ENCODE peak calls at places on chromosome 15, in four cellular contexts. I is SK-N-SH, D is HepG2, X is K562. V is an unnamed sample.

GRCh38 chr15:59259137-59259943 is 52.7 kb downstream of the LDHAL6B start:
- DNase-seq in X (no peak), D (no peak), I (no peak), V (no peak)

GRCh38 chr15:89492111-89492641 is 4.2 kb downstream of the RHCG start:
- DNase-seq in I (peak; percentile 73), X (peak; percentile 18), D (no peak), V (no peak)

GRCh38 chr15:67185051-67185450 is 69.4 kb downstream of the AAGAB start:
- DNase-seq in X (no peak), I (no peak), D (no peak), V (no peak)

GRCh38 chr15:90054618-90055097 is 47.6 kb downstream of the IDH2 start:
- DNase-seq in D (peak; percentile 90), I (no peak), X (no peak), V (no peak)

GRCh38 chr15:40825661-40826088 is 2.8 kb downstream of the PPP1R14D start:
- DNase-seq in I (no peak), D (peak; percentile 44), X (no peak), V (no peak)

GRCh38 chr15:75749820-75750219 is 37.2 kb upstream of the CSPG4 start:
- DNase-seq in I (no peak), X (no peak), D (no peak), V (no peak)

GRCh38 chr15:69328739-69329138 is 30.0 kb downstream of the PAQR5 start:
- DNase-seq in I (no peak), D (no peak), X (no peak), V (no peak)

GRCh38 chr15:100601158-100601557 is 826 bp downstream of the LINS1 start:
- DNase-seq in X (peak; percentile 21), I (no peak), D (no peak), V (no peak)

GRCh38 chr15:87660494-87661129 is 595.9 kb downstream of the NTRK3 start:
- DNase-seq in X (no peak), I (no peak), D (no peak), V (no peak)

GRCh38 chr15:83030021-83030420 is 18.6 kb upstream of the C15orf40 start:
- DNase-seq in I (no peak), X (no peak), D (no peak), V (peak; percentile 19)

GRCh38 chr15:69038508-69038907 is 24.0 kb downstream of the NOX5 start:
- DNase-seq in D (no peak), X (no peak), I (no peak), V (no peak)

GRCh38 chr15:45262906-45263456 is 10.9 kb downstream of the SLC28A2 start:
- DNase-seq in D (peak; percentile 12), I (no peak), X (no peak), V (no peak)

GRCh38 chr15:71114066-71114680 is 1.1 kb upstream of the THSD4 start:
- DNase-seq in D (no peak), I (no peak), X (no peak), V (no peak)

GRCh38 chr15:58572521-58572920 is 140.7 kb downstream of the LIPC start:
- DNase-seq in X (no peak), D (no peak), I (no peak), V (no peak)

GRCh38 chr15:91853968-91854943 is 748 bp downstream of the SLCO3A1 start:
- DNase-seq in I (peak; percentile 88), X (no peak), D (no peak), V (no peak)

GRCh38 chr15:90954712-90955671 is at the start of gene RCCD1:
- DNase-seq in D (peak; percentile 94), I (peak; percentile 98), X (peak; percentile 97), V (peak; percentile 92)

GRCh38 chr15:64738231-64739095 is 36.9 kb downstream of the RBPMS2 start:
- DNase-seq in I (no peak), D (no peak), X (no peak), V (no peak)

GRCh38 chr15:52010633-52011595 is 8.1 kb upstream of the MAPK6 start:
- DNase-seq in I (no peak), X (no peak), D (peak; percentile 39), V (peak; percentile 48)

GRCh38 chr15:64921711-64922110 is 10.0 kb downstream of the ANKDD1A start:
- DNase-seq in X (no peak), I (no peak), D (no peak), V (no peak)

GRCh38 chr15:23629234-23629805 is 18.3 kb downstream of the MAGEL2 start:
- DNase-seq in X (peak; percentile 14), I (peak; percentile 38), D (no peak), V (no peak)

GRCh38 chr15:91469627-91470567 is 369.8 kb downstream of the SV2B start:
- DNase-seq in I (peak; percentile 14), X (peak; percentile 44), D (no peak), V (no peak)

GRCh38 chr15:63178034-63178433 is 11.4 kb upstream of the RAB8B start:
- DNase-seq in X (peak; percentile 33), D (peak; percentile 20), I (peak; percentile 32), V (no peak)

GRCh38 chr15:26157081-26157480 is 294.0 kb upstream of the ATP10A start:
- DNase-seq in D (no peak), X (no peak), I (peak; percentile 70), V (no peak)

GRCh38 chr15:101533371-101534140 is 44.0 kb upstream of the PCSK6 start:
- DNase-seq in D (no peak), X (no peak), I (no peak), V (no peak)

GRCh38 chr15:89665449-89666146 is 10.3 kb upstream of the KIF7 start:
- DNase-seq in X (peak; percentile 32), D (no peak), I (peak; percentile 91), V (no peak)

GRCh38 chr15:65323071-65323511 is 18.6 kb downstream of the RNU5B-1 start:
- DNase-seq in D (no peak), X (no peak), I (peak; percentile 94), V (no peak)

GRCh38 chr15:31405200-31405929 is 78.7 kb downstream of the KLF13 start:
- DNase-seq in X (no peak), I (no peak), D (peak; percentile 72), V (no peak)
- H3K9me3 ChIP-seq in X (no peaks in the 10 kb centered on the region), I (no peaks in the 10 kb centered on the region), D (peaks cover 11% of the 10 kb centered on the region), V (no peaks in the 10 kb centered on the region)

GRCh38 chr15:79004336-79004735 is 59.5 kb upstream of the CTSH start:
- DNase-seq in D (peak; percentile 62), I (no peak), X (peak; percentile 27), V (peak; percentile 48)
- TF ChIP-seq ELF1 in D (peak; percentile 62), I (peak; percentile 89), X (no peak), V (no peak)

GRCh38 chr15:74421302-74422245 is 12.2 kb downstream of the SEMA7A start:
- DNase-seq in I (no peak), D (peak; percentile 79), X (no peak), V (no peak)
- H3K27ac ChIP-seq in I (no peak overlapping the region), D (peak overlapping the region; percentile 74), X (no peak overlapping the region), V (peak overlapping the region; percentile 90)

DNA sequence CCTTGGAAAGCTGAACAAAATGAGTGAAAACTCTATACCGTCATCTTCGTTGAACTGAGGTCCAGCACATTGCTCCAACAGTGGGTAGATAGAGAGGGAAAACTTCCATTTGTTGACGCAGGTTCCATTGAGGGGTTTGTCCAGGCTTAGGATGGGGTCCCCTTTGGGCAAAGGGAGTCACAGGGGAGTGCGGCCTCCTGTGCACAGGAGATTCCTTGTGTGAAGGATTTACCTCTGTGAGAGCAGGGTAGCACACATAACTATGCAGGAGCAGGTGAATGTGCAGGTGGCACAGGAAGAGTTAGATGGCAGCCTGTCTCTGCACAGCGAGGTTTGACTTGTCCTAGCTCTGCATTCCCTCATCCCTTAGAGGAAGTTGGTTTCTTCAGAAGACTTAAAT is 139.3 kb downstream of the SNRPN start:
- DNase-seq in D (no peak), X (no peak), I (no peak), V (no peak)
- H3K9me3 ChIP-seq in D (peaks cover 77% of the 10 kb centered on the region), X (no peaks in the 10 kb centered on the region), I (no peaks in the 10 kb centered on the region), V (peaks cover 61% of the 10 kb centered on the region)